ENCODE peak calls at places on chromosomes 5 and 9, in eight cellular contexts. A is activated naive CD8-positive, alpha-beta T cell treated with anti-CD3 and anti-CD28 coated beads, Interleukin-2, amount 50 U/mL, for 24 hours; W is activated T-helper 1 cell treated with Interleukin-2 at 50 U/mL for 16 hours; T is kidney glomerular epithelial cell; Z is hypothalamus; K is activated effector memory CD4-positive, alpha-beta T cell treated with anti-CD3 and anti-CD28 coated beads, Interleukin-2, amount 50 U/mL, for 16 hours; R is HTR-8/SVneo; P is activated naive CD4-positive, alpha-beta T cell. X is an unnamed sample.
A peak's percentile ranks its signal among the peaks of the same experiment; 100 is the strongest.

GRCh38 chr5:153659337-153659736 is 168.9 kb downstream of the GRIA1 start:
- DNase-seq in A (no peak), W (no peak), P (no peak), K (no peak), T (no peak), R (peak; percentile 5), Z (no peak), X (no peak)

GRCh38 chr5:82111191-82111590 is 139.4 kb downstream of the ATG10 start:
- DNase-seq in K (no peak), W (no peak), A (no peak), Z (no peak), R (no peak), P (no peak), T (no peak), X (no peak)

GRCh38 chr9:92706218-92706940 is 36.4 kb upstream of the IPPK start:
- DNase-seq in A (peak; percentile 36), T (no peak), W (no peak), R (no peak), K (peak; percentile 75), P (no peak), Z (no peak), X (peak; percentile 65)

GRCh38 chr5:8329773-8330172 is 460.8 kb downstream of the MTRR start:
- DNase-seq in W (no peak), K (no peak), P (no peak), R (no peak), Z (no peak), T (no peak), A (no peak), X (no peak)

GRCh38 chr9:129697956-129698757 is 32.7 kb downstream of the PRRX2 start:
- DNase-seq in P (no peak), K (no peak), Z (no peak), R (no peak), T (no peak), W (no peak), A (peak; percentile 20), X (no peak)

GRCh38 chr5:73028991-73029540 is 73.2 kb downstream of the FCHO2 start:
- DNase-seq in A (no peak), W (no peak), K (no peak), P (no peak), Z (no peak), T (no peak), R (no peak), X (no peak)

GRCh38 chr9:18472435-18472834 is 1.5 kb upstream of the ADAMTSL1 start:
- DNase-seq in P (no peak), T (no peak), Z (no peak), K (no peak), A (no peak), W (no peak), R (no peak), X (no peak)

GRCh38 chr5:79510638-79511037 is 3.3 kb downstream of the HOMER1 start:
- DNase-seq in Z (no peak), K (no peak), A (no peak), T (no peak), P (no peak), R (no peak), W (no peak), X (no peak)

GRCh38 chr9:126317513-126317912 is 9.1 kb upstream of the MVB12B start:
- DNase-seq in K (peak; percentile 73), R (no peak), Z (no peak), W (peak; percentile 10), A (peak; percentile 24), T (no peak), P (peak; percentile 6), X (peak; percentile 57)

GRCh38 chr5:95533761-95534160 is 21.0 kb downstream of the SKIC3 start:
- DNase-seq in K (no peak), Z (no peak), R (no peak), T (no peak), A (no peak), P (no peak), W (no peak), X (no peak)

GRCh38 chr9:4030751-4031150 is 269.1 kb downstream of the GLIS3 start:
- DNase-seq in P (no peak), R (no peak), W (no peak), T (no peak), K (no peak), A (no peak), Z (no peak), X (no peak)

GRCh38 chr9:126690431-126691051 is 76.8 kb downstream of the LMX1B start:
- DNase-seq in P (peak; percentile 21), T (no peak), A (peak; percentile 75), Z (no peak), W (peak; percentile 20), K (peak; percentile 84), R (peak; percentile 47), X (no peak)

GRCh38 chr9:34996905-34997279 is 7.3 kb downstream of the DNAJB5 start:
- DNase-seq in A (no peak), K (no peak), R (no peak), W (no peak), P (no peak), Z (no peak), T (peak; percentile 21), X (peak; percentile 39)

GRCh38 chr9:98285446-98285845 is 30.0 kb upstream of the TBC1D2 start:
- DNase-seq in W (no peak), A (no peak), T (no peak), K (no peak), R (no peak), Z (no peak), P (no peak), X (peak; percentile 64)

GRCh38 chr9:89564257-89564878 is 40.4 kb upstream of the GADD45G start:
- DNase-seq in W (no peak), K (no peak), A (no peak), Z (no peak), P (no peak), R (peak; percentile 9), T (no peak), X (peak; percentile 51)

GRCh38 chr5:76867827-76868693 is 18.2 kb downstream of the S100Z start:
- DNase-seq in A (peak; percentile 63), P (peak; percentile 31), Z (no peak), K (peak; percentile 82), T (peak; percentile 72), W (peak; percentile 23), R (peak; percentile 57), X (no peak)

GRCh38 chr9:114082017-114082735 is 4.1 kb upstream of the AMBP start:
- DNase-seq in K (peak; percentile 90), W (peak; percentile 50), R (peak; percentile 81), T (peak; percentile 88), Z (peak; percentile 49), A (peak; percentile 85), P (peak; percentile 67), X (peak; percentile 89)

GRCh38 chr5:124289122-124289521 is 457.3 kb downstream of the ZNF608 start:
- DNase-seq in Z (peak; percentile 32), A (no peak), R (no peak), K (no peak), P (no peak), T (no peak), W (no peak), X (no peak)

GRCh38 chr5:157020508-157021213 is 38.3 kb downstream of the HAVCR1 start:
- DNase-seq in Z (no peak), T (no peak), W (no peak), K (no peak), A (no peak), P (no peak), R (no peak), X (no peak)

GRCh38 chr9:125896964-125897363 is 149.8 kb downstream of the PBX3 start:
- DNase-seq in P (no peak), R (no peak), W (no peak), K (no peak), T (no peak), Z (no peak), A (no peak), X (no peak)

GRCh38 chr5:59136575-59136974 is 553.7 kb downstream of the RAB3C start:
- DNase-seq in P (no peak), Z (no peak), W (no peak), R (no peak), A (no peak), T (no peak), K (no peak), X (no peak)

GRCh38 chr9:694499-695154 is 146.9 kb upstream of the DMRT1 start:
- DNase-seq in K (no peak), R (no peak), P (no peak), W (no peak), Z (no peak), A (no peak), T (peak; percentile 94), X (no peak)

GRCh38 chr5:114565871-114566270 is 204.0 kb downstream of the KCNN2 start:
- DNase-seq in W (no peak), A (no peak), P (no peak), T (no peak), R (no peak), K (no peak), Z (no peak), X (no peak)

GRCh38 chr5:147690595-147690994 is 91.9 kb downstream of the JAKMIP2 start:
- DNase-seq in W (no peak), A (no peak), P (no peak), Z (no peak), K (no peak), T (peak; percentile 44), R (no peak), X (no peak)

GRCh38 chr5:10660135-10660534 is 96.3 kb downstream of the ANKRD33B start:
- DNase-seq in R (no peak), K (no peak), P (no peak), T (no peak), Z (no peak), W (no peak), A (no peak), X (peak; percentile 51)

X was measured in mesenteric fat pad.